ENCODE peak calls at places on chromosomes 12 and 14, in eight cellular contexts. Q is LoVo, X is fibroblast of lung, W is WTC11, H is heart right ventricle, M is OCI-M1, C is NCI-H524 treated with DMSO at 0.1 percent for 48 hours, J is PC-3. A is an unnamed sample.

GRCh38 chr14:75018684-75019083 is 16.0 kb downstream of the EIF2B2 start:
- DNase-seq in Q (peak), X (no peak), W (no peak), H (no peak), M (no peak), C (no peak), J (peak), A (no peak)

GRCh38 chr12:83763425-83763824 is 1076.7 kb downstream of the TMTC2 start:
- DNase-seq in Q (peak), X (peak), W (no peak), H (no peak), M (no peak), C (no peak), J (peak), A (no peak)

GRCh38 chr14:45811155-45811554 is 558.2 kb upstream of the MIS18BP1 start:
- DNase-seq in Q (no peak), X (no peak), W (no peak), H (no peak), M (no peak), C (no peak), J (no peak), A (no peak)

GRCh38 chr14:61615743-61616523 is 79.4 kb upstream of the HIF1A start:
- DNase-seq in Q (no peak), X (peak), W (no peak), H (no peak), M (no peak), C (no peak), J (peak), A (peak)

GRCh38 chr12:95424271-95424994 is 49.5 kb upstream of the METAP2 start:
- DNase-seq in Q (peak), X (no peak), W (no peak), H (peak), M (no peak), C (no peak), J (no peak), A (peak)

GRCh38 chr14:28754209-28754985 is 12.2 kb upstream of the FOXG1 start:
- DNase-seq in Q (peak), X (peak), W (peak), H (peak), M (peak), C (no peak), J (peak), A (peak)

GRCh38 chr14:23347406-23348296 is 5.0 kb downstream of the SLC22A17 start:
- DNase-seq in Q (no peak), X (no peak), W (no peak), H (no peak), M (no peak), C (no peak), J (no peak), A (no peak)

GRCh38 chr12:75389061-75389460 is 1.8 kb upstream of the GLIPR1L2 start:
- DNase-seq in Q (peak), X (peak), W (no peak), H (no peak), M (peak), C (no peak), J (peak), A (peak)

GRCh38 chr14:35252485-35252884 is 39.7 kb upstream of the PSMA6 start:
- DNase-seq in Q (no peak), X (no peak), W (no peak), H (no peak), M (no peak), C (no peak), J (no peak), A (no peak)

A was measured in Daoy.